ENCODE peak calls at places on chromosomes 1 and 21, in eight cellular contexts. Y is astrocyte of the spinal cord, S is psoas muscle, N is heart right ventricle, D is left ventricle myocardium inferior, K is endothelial cell, V is SK-N-SH, E is WERI-Rb-1. P is an unnamed sample.

GRCh38 chr1:77412069-77412793 is 130.4 kb downstream of the AK5 start:
- DNase-seq in D (no peak), S (no peak), E (no peak), K (no peak), N (no peak), Y (peak; percentile 42), V (no peak), P (no peak)

GRCh38 chr21:46202592-46203202 is 18.4 kb upstream of the SPATC1L start:
- DNase-seq in D (peak; percentile 14), K (no peak), S (no peak), V (peak; percentile 4), E (no peak), Y (no peak), N (no peak), P (no peak)

GRCh38 chr1:235124665-235125064 is 4.0 kb downstream of the TOMM20 start:
- DNase-seq in K (no peak), S (no peak), E (no peak), N (no peak), V (no peak), Y (no peak), D (no peak), P (no peak)

GRCh38 chr1:207603777-207604176 is 41.2 kb upstream of the CR1L start:
- DNase-seq in E (no peak), V (no peak), N (no peak), Y (peak; percentile 14), D (no peak), S (no peak), K (no peak), P (no peak)

GRCh38 chr1:225780609-225781008 is 3.0 kb downstream of the SRP9 start:
- DNase-seq in D (no peak), Y (no peak), E (no peak), V (no peak), S (no peak), N (no peak), K (no peak), P (no peak)

GRCh38 chr1:210741564-210741963 is 392.4 kb downstream of the KCNH1 start:
- DNase-seq in Y (no peak), S (no peak), D (no peak), K (no peak), V (no peak), N (no peak), E (peak; percentile 39), P (no peak)

GRCh38 chr1:118989878-118990378 is 1.8 kb upstream of the TBX15 start:
- DNase-seq in K (peak; percentile 70), D (no peak), S (peak; percentile 58), V (no peak), Y (peak; percentile 55), N (no peak), E (no peak), P (peak; percentile 33)

GRCh38 chr1:47023268-47024137 is at the start of gene CYP4X1:
- DNase-seq in Y (peak; percentile 23), D (peak; percentile 68), S (peak; percentile 64), V (peak; percentile 11), N (peak; percentile 66), E (no peak), K (peak; percentile 18), P (peak; percentile 80)

GRCh38 chr1:2801046-2801445 is 447 bp downstream of the TTC34 start:
- DNase-seq in D (peak; percentile 6), V (no peak), S (peak; percentile 27), E (no peak), K (no peak), N (peak; percentile 6), Y (no peak), P (peak; percentile 1)

GRCh38 chr1:40768146-40768990 is 15.2 kb upstream of the KCNQ4 start:
- DNase-seq in K (no peak), N (no peak), D (no peak), Y (no peak), E (no peak), S (no peak), V (no peak), P (no peak)

GRCh38 chr1:40773748-40774265 is 9.8 kb upstream of the KCNQ4 start:
- DNase-seq in V (no peak), K (no peak), E (no peak), Y (no peak), N (no peak), S (no peak), D (no peak), P (no peak)

GRCh38 chr1:40772146-40772770 is 11.3 kb upstream of the KCNQ4 start:
- DNase-seq in D (no peak), E (no peak), V (no peak), K (no peak), Y (no peak), N (no peak), S (no peak), P (no peak)

GRCh38 chr1:40769815-40770214 is 13.8 kb upstream of the KCNQ4 start:
- DNase-seq in E (no peak), D (no peak), N (no peak), S (no peak), K (no peak), Y (no peak), V (no peak), P (no peak)

DNA sequence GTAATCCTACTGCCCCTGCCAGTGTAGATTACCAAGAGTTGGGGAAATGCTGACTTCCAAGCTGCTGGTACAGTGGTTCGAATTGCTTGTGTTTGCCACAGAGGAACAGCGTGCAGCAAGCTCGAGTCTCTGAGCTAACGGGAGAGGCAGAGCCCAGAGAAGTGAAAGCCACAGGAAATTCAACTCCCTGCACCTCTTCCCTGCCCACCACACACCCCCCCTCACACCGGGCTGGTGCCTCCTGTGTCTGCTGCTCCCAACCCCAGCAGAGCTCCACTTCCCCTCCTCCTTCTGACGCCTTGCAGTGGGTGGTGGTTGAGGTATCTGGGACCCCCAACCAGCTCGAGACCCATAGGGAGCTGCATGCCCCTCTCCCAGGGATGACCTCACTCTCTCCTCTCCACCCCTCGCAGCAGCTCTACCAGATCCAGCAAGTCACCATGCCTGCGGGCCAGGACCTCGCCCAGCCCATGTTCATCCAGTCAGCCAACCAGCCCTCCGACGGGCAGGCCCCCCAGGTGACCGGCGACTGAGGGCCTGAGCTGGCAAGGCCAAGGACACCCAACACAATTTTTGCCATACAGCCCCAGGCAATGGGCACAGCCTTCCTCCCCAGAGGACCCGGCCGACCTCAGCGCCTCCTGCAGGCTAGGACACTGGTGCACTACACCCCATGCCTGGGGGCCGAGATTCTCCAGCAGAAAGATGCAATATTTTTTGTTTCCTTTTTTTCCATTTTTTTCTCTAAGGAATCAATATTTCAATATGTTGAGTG is 13.1 kb upstream of the KCNQ4 start:
- DNase-seq in K (no peak), E (no peak), D (no peak), Y (no peak), S (no peak), V (no peak), N (no peak), P (no peak)
- TF ChIP-seq CTCF in K (no peak), E (peak; percentile 37), D (no peak), Y (peak; percentile 11), S (no peak), V (no peak), N (no peak), P (no peak)

GRCh38 chr1:53819387-53819786 is 18.7 kb downstream of the NDC1 start:
- DNase-seq in V (no peak), S (no peak), K (no peak), Y (no peak), E (no peak), D (no peak), N (no peak), P (no peak)

GRCh38 chr1:53826367-53826766 is 11.7 kb downstream of the NDC1 start:
- DNase-seq in S (no peak), D (no peak), Y (peak; percentile 17), V (no peak), E (no peak), N (no peak), K (no peak), P (no peak)

GRCh38 chr1:53822931-53823330 is 15.2 kb downstream of the NDC1 start:
- DNase-seq in S (no peak), K (no peak), E (no peak), D (no peak), N (no peak), V (no peak), Y (no peak), P (no peak)

GRCh38 chr1:53825306-53825705 is 12.8 kb downstream of the NDC1 start:
- DNase-seq in N (no peak), Y (no peak), S (no peak), D (no peak), E (no peak), K (no peak), V (no peak), P (no peak)

GRCh38 chr1:53821380-53821779 is 16.7 kb downstream of the NDC1 start:
- DNase-seq in V (no peak), D (no peak), N (no peak), E (no peak), K (no peak), S (no peak), Y (no peak), P (no peak)
- TF ChIP-seq CTCF in V (peak; percentile 11), D (no peak), N (no peak), E (no peak), K (no peak), S (no peak), Y (no peak), P (no peak)

DNA sequence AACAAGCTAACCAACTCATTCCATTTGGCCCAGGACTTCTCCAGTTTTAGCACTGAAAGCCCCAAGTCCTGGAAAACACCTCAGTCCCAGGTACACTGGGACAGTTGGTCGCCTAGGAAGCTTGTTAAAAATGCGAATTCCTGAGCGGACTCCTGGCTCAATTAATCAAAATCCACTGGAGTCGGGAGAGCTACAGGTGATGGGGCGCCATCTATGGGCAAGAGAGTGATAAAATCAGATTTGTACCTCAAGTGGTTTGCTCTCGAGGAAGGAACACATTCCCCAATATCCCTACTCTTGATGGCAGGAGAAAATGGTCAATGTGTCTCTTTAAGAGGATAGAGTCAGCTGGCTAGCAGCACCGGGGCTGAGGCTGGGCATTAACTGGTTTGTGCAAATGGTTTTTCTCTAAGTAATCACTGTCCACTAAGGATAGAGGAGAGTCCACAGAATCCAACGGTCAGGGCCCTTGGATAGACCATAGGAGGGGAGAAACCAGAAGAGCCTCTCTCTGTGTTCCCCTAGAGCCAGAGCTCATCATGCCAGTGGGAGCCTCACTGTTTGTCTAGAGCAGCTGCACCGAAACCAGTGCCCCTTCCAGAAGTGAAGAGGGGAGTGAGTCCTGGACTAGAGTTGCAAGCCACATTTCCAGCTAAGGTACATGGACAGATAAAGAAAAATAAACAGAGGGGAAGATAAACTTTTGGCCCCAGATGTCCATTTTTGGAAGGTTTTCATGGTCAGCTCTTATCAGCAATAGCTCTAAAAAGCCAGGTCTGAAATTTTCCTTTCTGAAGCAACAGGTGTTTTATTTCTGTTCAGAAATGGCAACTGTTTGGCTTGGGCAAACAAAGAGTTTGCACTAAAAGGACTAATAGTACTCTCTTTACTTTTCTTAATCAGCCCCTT is 148.5 kb downstream of the TENT5C start:
- DNase-seq in N (no peak), V (peak; percentile 61), K (peak; percentile 55), E (peak; percentile 57), S (no peak), Y (peak; percentile 58), D (no peak), P (peak; percentile 50)
- TF ChIP-seq CTCF in N (peak; percentile 77), V (peak; percentile 81), K (peak; percentile 51), E (peak; percentile 72), S (peak; percentile 81), Y (peak; percentile 68), D (peak; percentile 81), P (peak; percentile 68)

DNA sequence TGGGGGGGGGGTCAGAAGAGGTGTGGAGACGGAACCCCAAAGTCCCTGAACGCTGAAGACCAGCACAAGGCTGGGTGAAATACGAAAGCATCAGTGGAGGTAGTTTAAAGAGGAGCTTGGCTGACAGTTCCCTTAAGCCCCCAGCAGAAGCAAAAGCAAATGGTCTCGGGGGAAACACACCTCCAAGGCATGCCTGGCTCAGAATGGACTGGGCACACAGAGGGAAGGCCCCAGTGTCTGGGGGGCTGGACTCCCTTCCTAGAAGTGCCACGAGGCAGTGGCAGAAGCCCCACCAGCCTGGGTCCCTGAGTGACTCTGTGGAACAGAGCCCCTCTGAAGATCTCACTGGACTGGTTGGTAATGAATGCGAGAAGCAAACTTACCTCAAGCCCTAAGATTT is 43.9 kb downstream of the UBE2G2 start:
- DNase-seq in N (no peak), V (no peak), D (no peak), S (no peak), K (no peak), E (no peak), Y (no peak), P (no peak)
- TF ChIP-seq CTCF in N (no peak), V (no peak), D (no peak), S (no peak), K (no peak), E (no peak), Y (no peak), P (no peak)

P was measured in glutamatergic neuron.